ENCODE peak calls at places on chromosomes 7 and 10, in five cellular contexts. One of them, this sample, is unnamed.

GRCh38 chr10:14389981-14390590 is 59.4 kb upstream of the FRMD4A start:
- DNase-seq in fibroblast of lung: no peak
- DNase-seq in colonic mucosa: no peak
- DNase-seq in foreskin fibroblast: no peak
- DNase-seq in left ventricle myocardium inferior: no peak
- DNase-seq in this sample: no peak

GRCh38 chr7:35805876-35806275 is 5.0 kb downstream of the SEPTIN7 start:
- DNase-seq in fibroblast of lung: peak
- DNase-seq in colonic mucosa: no peak
- DNase-seq in foreskin fibroblast: peak
- DNase-seq in left ventricle myocardium inferior: no peak
- DNase-seq in this sample: no peak

GRCh38 chr10:36624551-36625100 is 500.8 kb upstream of the ANKRD30A start:
- DNase-seq in fibroblast of lung: no peak
- DNase-seq in colonic mucosa: no peak
- DNase-seq in foreskin fibroblast: no peak
- DNase-seq in left ventricle myocardium inferior: no peak
- DNase-seq in this sample: no peak

GRCh38 chr7:157564518-157565177 is 227.8 kb downstream of the DNAJB6 start:
- DNase-seq in fibroblast of lung: peak
- DNase-seq in colonic mucosa: no peak
- DNase-seq in foreskin fibroblast: no peak
- DNase-seq in left ventricle myocardium inferior: no peak
- DNase-seq in this sample: no peak

GRCh38 chr10:11260136-11260535 is 242.5 kb downstream of the CELF2 start:
- DNase-seq in fibroblast of lung: no peak
- DNase-seq in colonic mucosa: no peak
- DNase-seq in foreskin fibroblast: no peak
- DNase-seq in left ventricle myocardium inferior: no peak
- DNase-seq in this sample: no peak

GRCh38 chr10:132644544-132645530 is 107.2 kb downstream of the INPP5A start:
- DNase-seq in fibroblast of lung: no peak
- DNase-seq in colonic mucosa: no peak
- DNase-seq in foreskin fibroblast: no peak
- DNase-seq in left ventricle myocardium inferior: peak
- DNase-seq in this sample: no peak

GRCh38 chr7:142927085-142927745 is 6.3 kb downstream of the TRPV5 start:
- DNase-seq in fibroblast of lung: no peak
- DNase-seq in colonic mucosa: no peak
- DNase-seq in foreskin fibroblast: no peak
- DNase-seq in left ventricle myocardium inferior: no peak
- DNase-seq in this sample: no peak

GRCh38 chr10:113335603-113336002 is 217.2 kb upstream of the HABP2 start:
- DNase-seq in fibroblast of lung: peak
- DNase-seq in colonic mucosa: no peak
- DNase-seq in foreskin fibroblast: peak
- DNase-seq in left ventricle myocardium inferior: no peak
- DNase-seq in this sample: no peak

GRCh38 chr10:95845411-95845810 is 62.4 kb upstream of the CC2D2B start:
- DNase-seq in fibroblast of lung: no peak
- DNase-seq in colonic mucosa: no peak
- DNase-seq in foreskin fibroblast: no peak
- DNase-seq in left ventricle myocardium inferior: no peak
- DNase-seq in this sample: no peak

GRCh38 chr7:148289630-148290029 is 300.9 kb upstream of the C7orf33 start:
- DNase-seq in fibroblast of lung: no peak
- DNase-seq in colonic mucosa: no peak
- DNase-seq in foreskin fibroblast: no peak
- DNase-seq in left ventricle myocardium inferior: no peak
- DNase-seq in this sample: no peak

GRCh38 chr7:117674617-117675016 is 194.8 kb downstream of the CFTR start:
- DNase-seq in fibroblast of lung: no peak
- DNase-seq in colonic mucosa: no peak
- DNase-seq in foreskin fibroblast: no peak
- DNase-seq in left ventricle myocardium inferior: no peak
- DNase-seq in this sample: no peak

GRCh38 chr10:79385392-79385795 is 38.1 kb downstream of the PPIF start:
- DNase-seq in fibroblast of lung: no peak
- DNase-seq in colonic mucosa: no peak
- DNase-seq in foreskin fibroblast: no peak
- DNase-seq in left ventricle myocardium inferior: peak
- DNase-seq in this sample: no peak

GRCh38 chr7:86745019-86745745 is 101.5 kb downstream of the GRM3 start:
- DNase-seq in fibroblast of lung: no peak
- DNase-seq in colonic mucosa: no peak
- DNase-seq in foreskin fibroblast: no peak
- DNase-seq in left ventricle myocardium inferior: no peak
- DNase-seq in this sample: no peak

GRCh38 chr7:151511270-151511669 is 8.4 kb downstream of the RHEB start:
- DNase-seq in fibroblast of lung: no peak
- DNase-seq in colonic mucosa: no peak
- DNase-seq in foreskin fibroblast: no peak
- DNase-seq in left ventricle myocardium inferior: no peak
- DNase-seq in this sample: no peak

GRCh38 chr10:133093291-133093690 is 5.6 kb downstream of the ADGRA1 start:
- DNase-seq in fibroblast of lung: no peak
- DNase-seq in colonic mucosa: no peak
- DNase-seq in foreskin fibroblast: no peak
- DNase-seq in left ventricle myocardium inferior: no peak
- DNase-seq in this sample: peak

GRCh38 chr7:47940482-47941001 is 7.7 kb downstream of the PKD1L1 start:
- DNase-seq in fibroblast of lung: peak
- DNase-seq in colonic mucosa: peak
- DNase-seq in foreskin fibroblast: peak
- DNase-seq in left ventricle myocardium inferior: peak
- DNase-seq in this sample: no peak

GRCh38 chr7:2099036-2099957 is 133.4 kb downstream of the MAD1L1 start:
- DNase-seq in fibroblast of lung: no peak
- DNase-seq in colonic mucosa: no peak
- DNase-seq in foreskin fibroblast: peak
- DNase-seq in left ventricle myocardium inferior: no peak
- DNase-seq in this sample: no peak